ENCODE peak calls at places on chromosomes 11 and 22, in four cellular contexts. B, Z, T and K are unnamed samples.

GRCh38 chr22:48071828-48072227 is 1309.4 kb downstream of the TBC1D22A start:
- DNase-seq in B (no peak), Z (no peak), T (no peak), K (no peak)

GRCh38 chr11:129766858-129767604 is 48.6 kb upstream of the TMEM45B start:
- DNase-seq in B (peak), Z (no peak), T (peak), K (no peak)

GRCh38 chr11:67256477-67256876 is 9.8 kb upstream of the GRK2 start:
- DNase-seq in B (no peak), T (no peak), Z (no peak), K (no peak)

GRCh38 chr11:60530454-60530853 is 15.3 kb downstream of the MS4A13 start:
- DNase-seq in Z (no peak), B (no peak), T (no peak), K (no peak)

GRCh38 chr11:134360050-134360835 is 28.5 kb downstream of the GLB1L2 start:
- DNase-seq in B (peak), Z (peak), T (peak), K (peak)

GRCh38 chr11:70348191-70348590 is 50.1 kb upstream of the CTTN start:
- DNase-seq in Z (no peak), T (no peak), B (no peak), K (no peak)

GRCh38 chr22:48055827-48056226 is 1293.4 kb downstream of the TBC1D22A start:
- DNase-seq in B (no peak), Z (peak), T (no peak), K (no peak)

GRCh38 chr11:84264066-84264465 is 977.9 kb upstream of the CCDC90B start:
- DNase-seq in Z (no peak), B (no peak), T (no peak), K (no peak)

GRCh38 chr11:108938604-108939003 is 273.7 kb downstream of the DDX10 start:
- DNase-seq in Z (no peak), B (no peak), T (peak), K (no peak)

GRCh38 chr22:19351604-19352003 is 60.1 kb upstream of the CLTCL1 start:
- DNase-seq in Z (no peak), T (no peak), B (no peak), K (no peak)

GRCh38 chr22:38724176-38724575 is 18.4 kb downstream of the GTPBP1 start:
- DNase-seq in T (no peak), Z (no peak), B (no peak), K (no peak)
- TF ChIP-seq CTCF in T (no peak), Z (no peak), B (no peak), K (no peak)

GRCh38 chr22:45867906-45868555 is 108.9 kb downstream of the WNT7B start:
- DNase-seq in T (no peak), B (no peak), Z (no peak), K (no peak)

GRCh38 chr22:45866398-45867117 is 110.4 kb downstream of the WNT7B start:
- DNase-seq in Z (peak), T (no peak), B (no peak), K (peak)

GRCh38 chr22:45865561-45866397 is 111.2 kb downstream of the WNT7B start:
- DNase-seq in T (no peak), Z (no peak), B (no peak), K (peak)

GRCh38 chr22:45868586-45869443 is 108.1 kb downstream of the WNT7B start:
- DNase-seq in T (no peak), B (no peak), Z (no peak), K (peak)

DNA sequence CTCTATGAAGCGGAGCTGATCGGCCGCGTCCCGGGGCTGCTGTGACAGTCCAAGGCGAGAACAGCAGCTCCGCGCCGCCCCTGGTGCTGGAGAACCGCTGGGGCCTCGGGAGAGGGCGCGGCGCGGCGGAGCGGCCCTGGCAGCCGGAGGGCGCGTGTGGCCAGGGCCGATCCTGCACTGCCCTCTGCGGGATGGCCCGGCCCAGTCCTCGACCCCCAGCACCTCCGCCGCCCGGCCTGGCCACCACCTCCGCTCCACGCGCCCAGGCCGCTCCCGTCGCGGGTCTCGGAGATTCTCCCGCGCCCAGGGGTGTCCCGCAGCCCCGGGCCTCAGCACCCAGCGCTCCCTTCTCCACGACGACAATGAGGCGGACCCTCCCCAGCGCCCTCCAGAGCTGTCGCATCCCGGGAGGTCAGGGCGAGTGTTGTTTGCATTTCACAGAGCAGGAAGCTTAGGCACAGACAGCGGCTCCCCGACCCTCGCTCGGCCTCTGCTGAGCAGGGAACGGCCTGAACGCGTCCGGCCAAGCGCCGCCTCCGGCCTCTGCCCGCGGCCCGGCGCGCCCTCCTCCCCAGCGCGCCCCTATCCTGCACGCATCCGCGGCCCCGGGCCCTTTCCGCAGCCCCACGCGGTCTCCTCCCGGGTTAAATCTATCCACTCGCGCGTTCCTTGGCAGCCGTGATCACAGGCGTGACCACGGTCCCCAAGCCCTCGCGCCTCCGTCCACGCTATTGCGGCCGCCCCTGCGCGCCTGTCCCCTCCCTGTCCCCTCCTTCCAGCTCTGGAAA is 109.7 kb downstream of the WNT7B start:
- DNase-seq in T (peak), B (no peak), Z (peak), K (peak)
- TF ChIP-seq CTCF in T (no peak), B (no peak), Z (peak), K (peak)

DNA sequence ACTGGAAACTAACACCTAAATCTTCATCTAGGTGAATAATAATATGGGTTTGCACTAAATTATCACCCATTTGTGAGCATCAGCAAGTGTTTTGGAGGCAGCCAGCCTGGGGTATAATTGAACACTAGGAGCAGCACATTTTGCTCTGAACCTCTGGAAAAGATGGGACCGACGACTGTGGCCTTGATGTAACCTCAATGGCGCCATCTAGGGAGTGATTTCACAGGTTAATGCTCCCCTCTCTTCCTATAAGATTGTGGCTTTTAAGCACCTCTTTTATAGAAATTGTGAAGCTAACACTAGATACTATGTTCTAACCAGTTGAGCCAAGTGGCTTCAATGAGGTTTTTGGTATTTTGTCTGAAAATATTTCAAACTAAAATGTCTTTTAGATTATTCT is 203.7 kb downstream of the NELL1 start:
- DNase-seq in Z (no peak), B (peak), T (no peak), K (no peak)
- TF ChIP-seq CTCF in Z (peak), B (peak), T (no peak), K (peak)

DNA sequence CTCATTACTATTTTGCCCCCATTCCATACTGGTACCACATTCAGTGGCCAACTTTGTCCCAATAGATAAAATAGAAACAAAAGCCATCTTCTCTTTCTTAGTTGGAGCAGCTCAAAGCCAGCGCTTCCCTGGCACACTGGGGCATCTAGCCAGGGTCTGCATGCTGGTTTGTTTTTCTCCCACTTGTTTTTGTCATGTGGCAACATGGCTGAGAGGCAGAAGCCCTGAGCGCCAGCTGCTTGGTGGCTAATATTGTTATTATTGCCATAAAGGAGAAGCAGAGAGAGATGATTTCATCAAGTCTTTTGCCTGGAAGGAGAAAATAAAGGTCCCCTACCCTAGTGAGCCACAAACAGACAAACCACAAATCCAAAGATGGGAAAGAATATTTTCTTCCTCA is 48.4 kb upstream of the CRTAM start:
- DNase-seq in T (no peak), Z (no peak), B (no peak), K (no peak)
- TF ChIP-seq CTCF in T (no peak), Z (no peak), B (no peak), K (no peak)

DNA sequence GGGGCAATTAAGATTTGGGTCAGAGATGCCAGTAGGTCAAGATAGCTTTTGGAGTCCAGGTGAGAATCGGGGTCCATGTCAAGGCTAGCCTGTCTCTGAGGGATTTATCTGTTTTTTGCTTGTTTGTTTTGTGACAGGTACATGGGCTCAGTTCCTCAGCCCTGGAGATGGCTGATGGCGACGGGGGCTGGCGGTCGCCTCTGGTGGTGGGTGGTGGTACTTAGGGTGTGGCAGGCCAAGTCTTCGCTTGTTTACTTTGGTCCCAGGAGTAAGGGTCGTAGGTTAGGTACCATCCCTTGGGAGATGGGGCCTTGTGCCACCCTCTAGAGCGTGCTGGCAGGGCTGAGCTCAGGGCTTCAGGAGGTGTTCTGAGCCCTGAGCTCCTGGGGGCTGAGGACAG is 4.7 kb downstream of the SLC25A45 start:
- DNase-seq in Z (no peak), T (no peak), B (no peak), K (no peak)
- TF ChIP-seq CTCF in Z (no peak), T (no peak), B (no peak), K (no peak)

DNA sequence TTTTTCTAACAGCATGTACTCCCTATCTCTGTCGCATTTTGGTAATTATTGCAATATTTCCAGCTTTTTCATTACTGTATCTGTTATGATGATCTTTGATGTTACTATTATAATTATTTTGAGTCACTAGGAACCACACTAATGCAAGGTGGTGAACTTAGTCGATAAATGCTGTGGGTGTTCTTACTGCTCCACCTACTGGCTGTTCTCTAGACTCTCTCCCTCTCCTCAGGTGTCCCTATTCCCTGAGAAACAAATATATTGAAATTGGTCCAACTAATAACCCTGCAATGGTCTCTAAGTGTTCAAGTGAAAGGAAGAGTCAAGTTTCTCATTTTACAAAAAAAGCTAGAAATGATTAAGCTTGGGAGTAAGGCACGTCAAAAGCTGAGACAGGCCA is 10.5 kb downstream of the ARL14EP start:
- DNase-seq in B (peak), Z (no peak), T (peak), K (no peak)
- TF ChIP-seq CTCF in B (peak), Z (peak), T (peak), K (peak)